ENCODE peak calls at places on chromosomes 1 and 21, in four cellular contexts. One of them, this sample, is unnamed.

GRCh38 chr1:8015036-8015808 is 10.9 kb downstream of the ERRFI1 start:
- DNase-seq in ovary: no peak
- DNase-seq in tibial nerve: peak; percentile 89
- DNase-seq in IMR-90: peak; percentile 89
- DNase-seq in this sample: peak; percentile 76

GRCh38 chr1:235133086-235133485 is 4.4 kb upstream of the TOMM20 start:
- DNase-seq in IMR-90: no peak
- DNase-seq in ovary: no peak
- DNase-seq in tibial nerve: no peak
- DNase-seq in this sample: no peak

GRCh38 chr1:81237531-81238528 is 562.9 kb upstream of the ADGRL2 start:
- DNase-seq in ovary: no peak
- DNase-seq in IMR-90: peak; percentile 8
- DNase-seq in tibial nerve: no peak
- DNase-seq in this sample: no peak

GRCh38 chr1:87221008-87221407 is 107.7 kb upstream of the LMO4 start:
- DNase-seq in tibial nerve: no peak
- DNase-seq in IMR-90: peak; percentile 40
- DNase-seq in ovary: no peak
- DNase-seq in this sample: no peak

GRCh38 chr1:24949331-24949881 is 19.3 kb upstream of the RUNX3 start:
- DNase-seq in ovary: no peak
- DNase-seq in IMR-90: peak; percentile 85
- DNase-seq in tibial nerve: no peak
- DNase-seq in this sample: no peak

GRCh38 chr21:21559285-21560045 is 561.3 kb downstream of the NCAM2 start:
- DNase-seq in IMR-90: no peak
- DNase-seq in ovary: no peak
- DNase-seq in tibial nerve: no peak
- DNase-seq in this sample: no peak

GRCh38 chr1:10635385-10635896 is 160.7 kb downstream of the PEX14 start:
- DNase-seq in ovary: no peak
- DNase-seq in tibial nerve: no peak
- DNase-seq in IMR-90: peak; percentile 24
- DNase-seq in this sample: peak; percentile 44

GRCh38 chr1:56378376-56379070 is 200.8 kb downstream of the PLPP3 start:
- DNase-seq in IMR-90: no peak
- DNase-seq in ovary: no peak
- DNase-seq in tibial nerve: no peak
- DNase-seq in this sample: no peak

GRCh38 chr1:115320368-115320767 is 17.7 kb downstream of the NGF start:
- DNase-seq in tibial nerve: no peak
- DNase-seq in IMR-90: no peak
- DNase-seq in ovary: no peak
- DNase-seq in this sample: no peak

GRCh38 chr1:1302006-1302430 is 5.7 kb downstream of the ACAP3 start:
- DNase-seq in tibial nerve: no peak
- DNase-seq in IMR-90: no peak
- DNase-seq in ovary: no peak
- DNase-seq in this sample: no peak

GRCh38 chr1:61097326-61097725 is 15.0 kb downstream of the NFIA start:
- DNase-seq in tibial nerve: no peak
- DNase-seq in IMR-90: peak; percentile 67
- DNase-seq in ovary: no peak
- DNase-seq in this sample: no peak

GRCh38 chr1:228109962-228110488 is 926 bp upstream of the MRPL55 start:
- DNase-seq in IMR-90: peak; percentile 49
- DNase-seq in tibial nerve: no peak
- DNase-seq in ovary: peak; percentile 54
- DNase-seq in this sample: no peak

GRCh38 chr1:66262233-66262632 is 271.7 kb upstream of the SGIP1 start:
- DNase-seq in ovary: no peak
- DNase-seq in tibial nerve: no peak
- DNase-seq in IMR-90: peak; percentile 67
- DNase-seq in this sample: no peak

GRCh38 chr1:229887043-229887822 is 179.8 kb upstream of the GALNT2 start:
- DNase-seq in tibial nerve: peak; percentile 3
- DNase-seq in IMR-90: no peak
- DNase-seq in ovary: no peak
- DNase-seq in this sample: peak; percentile 66

GRCh38 chr1:101175886-101176285 is 60.9 kb upstream of the S1PR1 start:
- DNase-seq in tibial nerve: no peak
- DNase-seq in IMR-90: no peak
- DNase-seq in ovary: no peak
- DNase-seq in this sample: no peak

GRCh38 chr1:93459126-93459525 is 11.2 kb downstream of the FNBP1L start:
- DNase-seq in IMR-90: no peak
- DNase-seq in tibial nerve: no peak
- DNase-seq in ovary: no peak
- DNase-seq in this sample: no peak

GRCh38 chr1:63322944-63323865 is 838 bp downstream of the FOXD3 start:
- DNase-seq in IMR-90: no peak
- DNase-seq in ovary: no peak
- DNase-seq in tibial nerve: no peak
- DNase-seq in this sample: no peak

GRCh38 chr1:206930210-206930798 is 8.6 kb upstream of the FCMR start:
- DNase-seq in ovary: no peak
- DNase-seq in tibial nerve: no peak
- DNase-seq in IMR-90: no peak
- DNase-seq in this sample: no peak

GRCh38 chr1:227741166-227741870 is 6.1 kb downstream of the SNAP47 start:
- DNase-seq in tibial nerve: no peak
- DNase-seq in ovary: no peak
- DNase-seq in IMR-90: no peak
- DNase-seq in this sample: no peak

GRCh38 chr21:16891821-16892220 is 621.0 kb upstream of the CXADR start:
- DNase-seq in IMR-90: peak; percentile 60
- DNase-seq in tibial nerve: no peak
- DNase-seq in ovary: no peak
- DNase-seq in this sample: no peak

GRCh38 chr1:156251527-156251926 is 3.7 kb upstream of the PAQR6 start:
- DNase-seq in ovary: no peak
- DNase-seq in tibial nerve: no peak
- DNase-seq in IMR-90: no peak
- DNase-seq in this sample: no peak

GRCh38 chr1:31576743-31577455 is 584 bp downstream of the TINAGL1 start:
- DNase-seq in IMR-90: no peak
- DNase-seq in ovary: no peak
- DNase-seq in tibial nerve: no peak
- DNase-seq in this sample: no peak

GRCh38 chr1:175857756-175858155 is 114.4 kb upstream of the TNR start:
- DNase-seq in tibial nerve: no peak
- DNase-seq in ovary: no peak
- DNase-seq in IMR-90: no peak
- DNase-seq in this sample: peak; percentile 69

GRCh38 chr1:210340751-210341328 is 12.1 kb downstream of the HHAT start:
- DNase-seq in tibial nerve: no peak
- DNase-seq in IMR-90: no peak
- DNase-seq in ovary: no peak
- DNase-seq in this sample: no peak

GRCh38 chr1:36085126-36085525 is 1.2 kb downstream of the TEKT2 start:
- DNase-seq in IMR-90: no peak
- DNase-seq in ovary: no peak
- DNase-seq in tibial nerve: no peak
- DNase-seq in this sample: no peak

GRCh38 chr1:94753171-94753972 is 66.8 kb upstream of the SLC44A3 start:
- DNase-seq in tibial nerve: no peak
- DNase-seq in ovary: peak; percentile 71
- DNase-seq in IMR-90: peak; percentile 21
- DNase-seq in this sample: no peak

GRCh38 chr1:117341123-117341522 is 26.1 kb upstream of the MAN1A2 start:
- DNase-seq in IMR-90: no peak
- DNase-seq in tibial nerve: no peak
- DNase-seq in ovary: no peak
- DNase-seq in this sample: no peak

GRCh38 chr1:117342397-117342796 is 24.9 kb upstream of the MAN1A2 start:
- DNase-seq in IMR-90: no peak
- DNase-seq in ovary: no peak
- DNase-seq in tibial nerve: no peak
- DNase-seq in this sample: no peak

GRCh38 chr1:117347907-117348306 is 19.3 kb upstream of the MAN1A2 start:
- DNase-seq in tibial nerve: no peak
- DNase-seq in IMR-90: no peak
- DNase-seq in ovary: no peak
- DNase-seq in this sample: no peak

DNA sequence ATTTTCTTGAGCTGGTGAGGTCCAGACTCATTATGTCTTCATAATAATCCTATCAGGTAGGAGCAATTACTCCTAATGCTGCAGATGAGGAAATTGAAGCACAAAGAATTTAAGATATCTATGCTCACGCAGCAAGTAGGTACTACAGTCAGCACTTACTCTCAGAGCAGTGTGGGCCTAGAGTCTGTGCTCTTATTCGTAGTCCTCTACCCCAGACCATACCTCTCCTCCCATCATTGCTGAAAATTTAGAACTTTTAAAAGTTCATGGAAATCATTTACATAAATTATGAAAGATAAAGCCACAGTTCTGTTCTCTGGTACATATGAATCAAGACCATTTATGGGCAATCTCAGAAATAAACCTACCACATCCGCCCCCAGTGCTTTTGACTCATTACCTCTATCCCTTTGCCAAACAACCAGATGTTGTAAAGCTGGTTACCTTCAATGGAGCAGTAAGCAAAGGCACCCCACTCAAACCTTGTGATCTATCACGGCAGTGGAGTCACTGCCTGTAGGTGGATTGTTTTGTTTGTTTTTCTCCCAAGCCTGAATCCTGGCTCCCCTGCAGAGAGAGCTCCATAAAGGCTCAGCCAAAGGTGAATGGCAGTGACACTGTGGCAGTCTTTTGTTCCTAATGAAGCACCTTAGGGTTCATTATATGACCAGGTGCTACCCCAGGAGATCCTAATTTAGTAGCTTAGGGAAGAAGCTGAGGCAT is 20.9 kb upstream of the MAN1A2 start:
- DNase-seq in ovary: no peak
- DNase-seq in IMR-90: peak; percentile 57
- DNase-seq in tibial nerve: no peak
- DNase-seq in this sample: no peak
- TF ChIP-seq CTCF in ovary: no peak
- TF ChIP-seq CTCF in IMR-90: no peak
- TF ChIP-seq CTCF in tibial nerve: no peak
- TF ChIP-seq CTCF in this sample: no peak

GRCh38 chr1:220691039-220691684 is 999 bp downstream of the C1orf115 start:
- DNase-seq in IMR-90: no peak
- DNase-seq in ovary: no peak
- DNase-seq in tibial nerve: no peak
- DNase-seq in this sample: no peak

GRCh38 chr1:220689696-220690095 is 467 bp upstream of the C1orf115 start:
- DNase-seq in ovary: no peak
- DNase-seq in tibial nerve: no peak
- DNase-seq in IMR-90: no peak
- DNase-seq in this sample: no peak

GRCh38 chr1:220692436-220693228 is 2.5 kb downstream of the C1orf115 start:
- DNase-seq in IMR-90: no peak
- DNase-seq in ovary: no peak
- DNase-seq in tibial nerve: no peak
- DNase-seq in this sample: no peak

GRCh38 chr1:220687809-220688208 is 2.4 kb upstream of the C1orf115 start:
- DNase-seq in ovary: no peak
- DNase-seq in IMR-90: no peak
- DNase-seq in tibial nerve: no peak
- DNase-seq in this sample: no peak

GRCh38 chr1:220690140-220691038 is at the start of gene C1orf115:
- DNase-seq in IMR-90: peak; percentile 13
- DNase-seq in tibial nerve: peak; percentile 63
- DNase-seq in ovary: peak; percentile 72
- DNase-seq in this sample: peak; percentile 95
- TF ChIP-seq POLR2A in IMR-90: no peak
- TF ChIP-seq POLR2A in tibial nerve: no peak
- TF ChIP-seq POLR2A in ovary: peak; percentile 30
- TF ChIP-seq POLR2A in this sample: no peak

DNA sequence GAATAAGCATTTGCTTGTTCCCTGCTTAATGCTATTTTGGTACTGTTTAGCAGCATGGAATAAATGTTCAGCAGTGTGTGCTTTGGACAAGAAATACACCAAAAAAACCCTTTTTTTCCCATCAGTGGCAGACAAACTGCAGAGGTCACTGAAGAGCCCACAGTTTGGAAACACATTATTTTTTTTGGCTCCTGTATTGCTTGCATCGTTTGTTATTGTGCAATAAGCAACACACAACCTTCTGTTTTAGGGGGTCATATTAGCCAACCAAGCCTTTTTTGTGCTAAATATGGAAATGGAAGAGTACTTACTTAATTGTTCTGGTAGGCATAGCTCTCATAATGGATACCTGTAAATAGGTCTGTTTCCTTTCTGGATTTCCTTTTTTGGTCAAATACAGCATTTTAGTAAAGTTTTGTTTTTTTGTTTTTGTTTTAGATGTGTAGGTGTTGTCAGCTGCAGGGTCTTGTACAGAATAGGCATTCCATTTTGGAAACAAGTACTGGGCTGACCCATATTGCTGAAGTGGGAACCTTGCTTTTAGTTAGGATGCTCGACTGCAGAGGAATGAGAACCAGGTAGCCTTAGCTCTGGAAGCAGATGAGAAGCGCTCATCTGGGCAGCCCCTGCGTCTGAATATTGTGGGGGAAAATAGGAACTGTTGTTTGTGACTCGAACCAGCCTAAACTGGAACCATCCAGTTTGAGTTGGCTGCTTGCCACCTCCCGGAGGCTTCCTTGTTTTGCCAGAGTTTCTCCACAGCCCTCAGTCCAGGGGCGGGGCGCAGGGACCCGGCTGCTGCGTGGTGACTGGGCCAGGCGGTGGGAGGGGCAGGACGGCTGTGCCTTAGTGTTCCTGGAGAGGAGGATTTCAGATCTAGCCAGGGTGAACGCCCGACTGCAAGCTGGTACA is 38.5 kb downstream of the SPEN start:
- DNase-seq in ovary: peak; percentile 99
- DNase-seq in tibial nerve: peak; percentile 98
- DNase-seq in IMR-90: peak; percentile 86
- DNase-seq in this sample: peak; percentile 97
- TF ChIP-seq CTCF in ovary: peak; percentile 53
- TF ChIP-seq CTCF in tibial nerve: no peak
- TF ChIP-seq CTCF in IMR-90: peak; percentile 35
- TF ChIP-seq CTCF in this sample: no peak

DNA sequence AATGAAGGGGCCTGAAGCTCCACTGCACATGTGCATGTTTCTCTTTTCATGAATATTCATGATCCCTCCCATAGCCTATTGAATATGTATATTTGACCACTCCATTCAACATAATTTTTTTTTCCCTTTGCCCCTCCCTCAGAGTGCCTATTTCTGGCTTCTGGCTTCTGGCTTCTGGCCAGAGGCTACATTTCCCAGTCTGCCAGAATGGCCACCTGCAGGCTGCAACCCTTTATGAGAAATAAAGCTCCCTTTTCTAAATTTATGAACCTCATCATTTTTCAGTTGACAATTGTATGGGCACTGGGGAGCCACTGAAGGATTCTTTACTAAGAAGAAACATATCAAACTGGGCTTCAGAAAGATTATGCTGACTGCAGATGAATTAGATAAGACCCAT is 406.6 kb downstream of the SIPA1L2 start:
- DNase-seq in ovary: no peak
- DNase-seq in IMR-90: no peak
- DNase-seq in tibial nerve: no peak
- DNase-seq in this sample: no peak
- TF ChIP-seq POLR2A in ovary: no peak
- TF ChIP-seq POLR2A in IMR-90: no peak
- TF ChIP-seq POLR2A in tibial nerve: no peak
- TF ChIP-seq POLR2A in this sample: no peak

GRCh38 chr1:177206831-177207230 is 36.1 kb downstream of the BRINP2 start:
- DNase-seq in IMR-90: peak; percentile 28
- DNase-seq in tibial nerve: no peak
- DNase-seq in ovary: no peak
- DNase-seq in this sample: no peak
- TF ChIP-seq CTCF in IMR-90: no peak
- TF ChIP-seq CTCF in tibial nerve: no peak
- TF ChIP-seq CTCF in ovary: no peak
- TF ChIP-seq CTCF in this sample: no peak

This sample was measured in lower leg skin.